ENCODE peak calls at places on chromosomes 12 and 14, in eight cellular contexts. N is lung, F is IMR-90, V is HCT116, I is tibial artery, J is K562, W is ovary, K is PC-9. Z is an unnamed sample. For H3K27me3, H3K4me1 and H3K9me3, the result is how much of the 10 kb centered on the place peaks cover.

GRCh38 chr14:95695913-95696312 is 9.7 kb downstream of the TCL1B start:
- DNase-seq in N (no peak), F (no peak), V (no peak), I (no peak), J (no peak), W (no peak), K (no peak), Z (no peak)

GRCh38 chr14:51463461-51463860 is 188.2 kb upstream of the FRMD6 start:
- DNase-seq in N (no peak), F (no peak), V (no peak), I (no peak), J (no peak), W (no peak), K (no peak), Z (no peak)

GRCh38 chr12:100346660-100347059 is 10.2 kb upstream of the SLC17A8 start:
- DNase-seq in N (no peak), F (peak), V (no peak), I (no peak), J (no peak), W (no peak), K (no peak), Z (no peak)

GRCh38 chr12:1915082-1915968 is 3.1 kb downstream of the CACNA2D4 start:
- DNase-seq in N (peak), F (no peak), V (no peak), I (peak), J (peak), W (no peak), K (no peak), Z (peak)

GRCh38 chr12:96103067-96103650 is 67.8 kb upstream of the LTA4H start:
- DNase-seq in N (no peak), F (no peak), V (no peak), I (no peak), J (no peak), W (no peak), K (no peak), Z (no peak)

GRCh38 chr14:63672417-63673180 is 30.9 kb upstream of the WDR89 start:
- DNase-seq in N (no peak), F (peak), V (no peak), I (no peak), J (no peak), W (no peak), K (no peak), Z (peak)

GRCh38 chr14:102622262-102622885 is 29.9 kb downstream of the RCOR1 start:
- DNase-seq in N (no peak), F (no peak), V (no peak), I (no peak), J (no peak), W (no peak), K (no peak), Z (peak)

GRCh38 chr12:116534341-116535121 is 24.6 kb upstream of the MAP1LC3B2 start:
- DNase-seq in N (no peak), F (peak), V (no peak), I (no peak), J (peak), W (no peak), K (no peak), Z (peak)

GRCh38 chr12:131736807-131737484 is 26.1 kb downstream of the SFSWAP start:
- DNase-seq in N (peak), F (peak), V (peak), I (no peak), J (no peak), W (no peak), K (peak), Z (no peak)

GRCh38 chr12:124916370-124917134 is 2.1 kb upstream of the UBC start:
- DNase-seq in N (peak), F (peak), V (peak), I (peak), J (peak), W (no peak), K (peak), Z (peak)

GRCh38 chr12:34109390-34109789 is 87.1 kb downstream of the ALG10 start:
- DNase-seq in N (no peak), F (no peak), V (no peak), I (no peak), J (no peak), W (no peak), K (no peak), Z (no peak)

GRCh38 chr12:55727643-55728184 is 1.1 kb downstream of the CD63 start:
- DNase-seq in N (peak), F (peak), V (no peak), I (peak), J (peak), W (peak), K (peak), Z (no peak)

GRCh38 chr12:6069452-6070093 is 54.9 kb downstream of the VWF start:
- DNase-seq in N (peak), F (peak), V (no peak), I (no peak), J (peak), W (no peak), K (no peak), Z (no peak)

GRCh38 chr12:64085154-64085553 is 136.9 kb downstream of the KICS2 start:
- DNase-seq in N (no peak), F (no peak), V (no peak), I (no peak), J (no peak), W (no peak), K (no peak), Z (no peak)

GRCh38 chr12:113070117-113070906 is 13.8 kb downstream of the DTX1 start:
- DNase-seq in N (peak), F (no peak), V (no peak), I (no peak), J (no peak), W (no peak), K (no peak), Z (no peak)

GRCh38 chr12:3075315-3075714 is 1.9 kb upstream of the TSPAN9 start:
- DNase-seq in N (no peak), F (no peak), V (no peak), I (no peak), J (no peak), W (no peak), K (no peak), Z (no peak)

DNA sequence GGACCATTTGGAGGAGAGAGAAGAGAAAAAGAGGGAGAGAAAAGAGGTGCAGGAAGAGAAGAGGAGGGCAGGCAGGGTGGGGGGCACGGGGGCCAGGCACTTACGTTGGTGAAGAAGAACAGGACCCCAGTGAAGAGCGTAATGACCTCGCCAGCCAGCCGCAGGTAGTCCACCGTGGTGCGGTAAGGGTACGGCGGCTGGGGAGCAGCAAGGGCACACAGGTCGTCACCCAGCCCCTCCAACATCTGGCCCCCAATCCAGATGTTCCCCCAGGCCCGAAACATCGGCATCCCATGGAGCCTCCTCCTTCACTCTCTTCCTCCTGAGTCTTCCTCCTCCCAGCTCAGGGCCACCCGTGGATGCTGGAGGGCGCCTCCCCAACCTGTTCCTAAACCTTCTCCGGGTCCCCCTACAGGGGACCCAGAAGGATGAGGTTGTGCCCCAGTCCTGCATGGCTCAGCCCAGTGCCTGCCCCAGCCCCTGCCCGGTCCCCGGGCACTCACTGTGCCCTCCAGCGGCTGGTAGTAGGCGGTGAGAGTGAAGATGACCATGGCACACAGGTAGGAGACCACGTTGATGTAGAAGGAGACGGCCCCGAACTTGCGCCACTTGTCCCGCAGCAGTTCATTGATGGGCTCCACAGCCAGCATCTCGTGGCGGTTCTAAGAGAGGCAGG is 39.2 kb downstream of the TRPV4 start:
- DNase-seq in N (no peak), F (no peak), V (no peak), I (no peak), J (no peak), W (no peak), K (no peak), Z (no peak)
- H3K27me3 ChIP-seq in N (under half), F (under half), V (under half), I (under half), J (half or more), W (under half), K (under half), Z (under half)

DNA sequence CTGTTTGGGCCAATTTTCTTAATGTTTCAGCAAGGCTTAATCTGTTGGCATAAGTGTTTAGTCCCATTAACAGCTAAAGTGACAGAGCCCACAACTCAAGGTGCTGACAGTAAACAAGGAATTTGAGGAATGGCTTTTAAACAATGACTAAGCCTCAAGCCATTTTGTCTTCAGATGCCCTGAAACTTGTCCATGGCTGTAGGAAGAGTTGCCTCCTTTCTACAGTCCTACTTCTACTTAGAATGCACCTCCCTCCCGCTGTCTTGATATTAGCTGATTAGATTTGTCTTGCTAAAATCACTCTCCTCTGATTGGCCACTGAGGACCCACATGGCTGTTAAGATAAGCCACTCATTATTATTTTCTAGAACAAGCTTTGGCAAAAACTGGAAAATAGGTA is 188.4 kb upstream of the OTX2 start:
- DNase-seq in N (no peak), F (no peak), V (no peak), I (no peak), J (peak), W (no peak), K (no peak), Z (peak)
- H3K4me1 ChIP-seq in N (under half), F (under half), V (under half), I (under half), J (under half), W (under half), K (half or more), Z (under half)

DNA sequence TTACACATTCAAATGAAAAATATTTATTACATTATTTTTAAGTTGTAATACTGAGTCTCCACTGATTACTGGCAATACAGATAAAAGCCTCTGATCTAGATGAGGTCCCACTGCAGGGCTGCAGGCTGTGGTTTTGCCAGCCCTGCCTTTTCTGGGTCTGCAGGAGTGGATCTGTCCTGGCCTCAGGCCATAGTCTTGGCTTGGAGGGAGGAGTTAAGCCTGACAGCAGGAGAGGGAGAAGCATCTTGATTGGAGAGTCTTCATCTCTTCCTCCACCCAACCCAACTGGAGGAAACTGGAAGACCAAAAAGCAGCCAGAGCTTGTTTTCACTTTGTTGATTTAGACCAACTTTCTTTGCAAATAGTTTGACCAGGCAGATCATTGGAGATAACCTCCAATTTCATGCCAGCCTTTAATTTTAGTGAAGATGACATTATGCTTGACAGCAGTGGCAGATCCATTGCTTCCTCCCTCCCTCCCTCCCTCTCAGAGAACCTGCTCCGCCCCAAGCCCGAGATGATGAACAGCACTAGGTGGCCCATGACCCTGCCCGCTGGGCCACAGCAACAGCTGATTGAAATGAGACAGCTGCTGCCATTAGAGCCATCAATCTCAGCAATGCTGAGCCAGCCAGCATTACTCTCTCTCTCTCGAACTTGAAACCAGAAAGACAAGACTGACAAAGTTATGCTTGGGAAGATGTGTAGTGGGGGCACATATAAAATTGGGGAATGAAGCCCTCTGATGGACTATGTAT is 222.4 kb downstream of the GLT1D1 start:
- DNase-seq in N (no peak), F (no peak), V (no peak), I (no peak), J (no peak), W (no peak), K (no peak), Z (no peak)
- H3K9me3 ChIP-seq in N (under half), F (under half), V (under half), I (under half), J (under half), W (under half), K (under half), Z (under half)

GRCh38 chr14:68574461-68574860 is 218.4 kb downstream of the ZFP36L1 start:
- DNase-seq in N (no peak), F (no peak), V (no peak), I (peak), J (no peak), W (no peak), K (no peak), Z (no peak)

GRCh38 chr14:68576031-68576430 is 216.8 kb downstream of the ZFP36L1 start:
- DNase-seq in N (no peak), F (no peak), V (no peak), I (peak), J (no peak), W (no peak), K (no peak), Z (no peak)

GRCh38 chr14:68576496-68577244 is 216.2 kb downstream of the ZFP36L1 start:
- DNase-seq in N (no peak), F (peak), V (peak), I (peak), J (peak), W (no peak), K (peak), Z (no peak)

GRCh38 chr14:68573126-68573525 is 219.7 kb downstream of the ZFP36L1 start:
- DNase-seq in N (no peak), F (no peak), V (no peak), I (peak), J (no peak), W (no peak), K (no peak), Z (no peak)

DNA sequence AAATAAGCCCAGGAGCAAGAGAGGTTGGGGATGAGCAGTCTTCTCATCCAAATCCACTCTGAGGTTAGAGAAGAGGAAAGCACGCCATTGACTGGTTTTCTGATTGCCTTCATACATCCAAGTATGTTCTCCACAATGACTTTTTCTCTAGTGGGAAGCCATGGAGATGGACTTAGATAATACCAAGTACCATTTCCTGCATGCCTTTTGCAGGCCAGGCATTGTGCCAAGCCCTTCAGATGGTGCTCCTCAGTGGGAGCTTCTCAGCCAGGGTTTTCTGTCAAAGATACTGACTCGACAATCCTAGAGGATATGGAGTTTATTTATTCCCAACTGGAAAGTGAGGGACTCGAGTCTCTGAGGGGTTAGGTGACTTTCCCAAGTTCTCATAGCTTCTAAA is 218.0 kb downstream of the ZFP36L1 start:
- DNase-seq in N (no peak), F (peak), V (no peak), I (peak), J (no peak), W (no peak), K (no peak), Z (no peak)
- H3K27me3 ChIP-seq in N (under half), F (under half), V (under half), I (under half), J (under half), W (under half), K (under half), Z (under half)